ENCODE peak calls at places on chromosomes 12 and 14, in eight cellular contexts. K is dorsolateral prefrontal cortex, U is Calu3, H is fibroblast of mammary gland, X is NCI-H1930, P is brain microvascular endothelial cell, N is GM18507, O is SW 1271. Z is an unnamed sample.

GRCh38 chr12:12901158-12901791 is 9.9 kb downstream of the GPRC5A start:
- DNase-seq in O (peak), U (no peak), X (no peak), P (peak), H (peak), K (no peak), N (no peak), Z (peak)

GRCh38 chr12:82069931-82070514 is 288.2 kb downstream of the CCDC59 start:
- DNase-seq in U (no peak), P (no peak), K (no peak), H (no peak), X (no peak), N (no peak), O (no peak), Z (no peak)

GRCh38 chr12:94211011-94211410 is 62.6 kb downstream of the PLXNC1 start:
- DNase-seq in H (no peak), K (no peak), X (no peak), O (no peak), P (no peak), N (no peak), U (no peak), Z (no peak)

GRCh38 chr12:2856901-2857495 is at the start of gene TEX52:
- DNase-seq in H (no peak), K (no peak), P (no peak), N (no peak), X (no peak), O (no peak), U (no peak), Z (peak)

GRCh38 chr12:47247418-47247817 is 167.7 kb upstream of the AMIGO2 start:
- DNase-seq in K (no peak), H (no peak), U (peak), O (no peak), P (no peak), N (no peak), X (no peak), Z (no peak)

GRCh38 chr14:105422695-105423487 is 3.3 kb downstream of the MTA1 start:
- DNase-seq in H (no peak), O (no peak), P (no peak), N (no peak), X (no peak), K (no peak), U (no peak), Z (no peak)

GRCh38 chr12:28631831-28632230 is 441.6 kb downstream of the CCDC91 start:
- DNase-seq in H (peak), P (peak), U (no peak), N (no peak), K (no peak), X (no peak), O (no peak), Z (no peak)

GRCh38 chr12:3249081-3249800 is 172.1 kb downstream of the TSPAN9 start:
- DNase-seq in U (no peak), X (no peak), K (no peak), P (no peak), N (no peak), H (no peak), O (no peak), Z (no peak)

GRCh38 chr14:51638071-51638944 is 13.4 kb upstream of the FRMD6 start:
- DNase-seq in N (no peak), H (peak), O (peak), U (no peak), K (no peak), P (no peak), X (no peak), Z (peak)

GRCh38 chr12:68207276-68207675 is 18.3 kb downstream of the IL26 start:
- DNase-seq in U (no peak), H (no peak), N (no peak), P (no peak), X (no peak), K (no peak), O (no peak), Z (no peak)

GRCh38 chr12:3587402-3588013 is 96.5 kb downstream of the PRMT8 start:
- DNase-seq in N (no peak), X (no peak), H (no peak), O (no peak), U (no peak), K (no peak), P (no peak), Z (no peak)

GRCh38 chr12:88952543-88952942 is 372.3 kb upstream of the KITLG start:
- DNase-seq in O (no peak), U (peak), K (no peak), N (no peak), H (peak), P (peak), X (peak), Z (peak)

GRCh38 chr12:122474324-122474716 is 26.4 kb downstream of the ZCCHC8 start:
- DNase-seq in X (no peak), P (no peak), O (no peak), H (no peak), N (no peak), U (no peak), K (no peak), Z (no peak)

GRCh38 chr14:77663289-77663688 is 44.5 kb downstream of the ALKBH1 start:
- DNase-seq in U (no peak), P (no peak), H (peak), K (no peak), N (no peak), O (no peak), X (no peak), Z (peak)

GRCh38 chr12:127781336-127781735 is 485.6 kb upstream of the TMEM132C start:
- DNase-seq in N (no peak), O (no peak), H (no peak), K (no peak), X (peak), P (no peak), U (no peak), Z (no peak)

GRCh38 chr14:69332782-69333395 is 65.2 kb downstream of the ERH start:
- DNase-seq in H (no peak), O (no peak), U (no peak), P (no peak), N (no peak), X (no peak), K (peak), Z (no peak)

GRCh38 chr12:111368291-111368683 is 608 bp downstream of the PHETA1 start:
- DNase-seq in P (no peak), X (no peak), N (no peak), H (no peak), U (no peak), O (no peak), K (no peak), Z (no peak)

GRCh38 chr14:54366726-54367707 is 29.8 kb upstream of the CDKN3 start:
- DNase-seq in K (no peak), X (peak), U (peak), P (peak), O (peak), N (no peak), H (peak), Z (peak)

GRCh38 chr12:100745378-100746071 is 49.1 kb upstream of the ANO4 start:
- DNase-seq in P (no peak), O (no peak), U (no peak), H (no peak), K (no peak), N (no peak), X (no peak), Z (no peak)

GRCh38 chr12:62647586-62647985 is 181.0 kb downstream of the MON2 start:
- DNase-seq in O (no peak), X (no peak), U (no peak), K (no peak), H (peak), P (no peak), N (no peak), Z (no peak)

Z was measured in Caki2.